ENCODE peak calls at places on chromosomes 3 and 15, in eight cellular contexts. One of them, this sample, is unnamed.

GRCh38 chr3:129574206-129574605 is 31.2 kb downstream of the H1-8 start:
- DNase-seq in tibial artery: no peak
- DNase-seq in esophagus muscularis mucosa: no peak
- DNase-seq in left lobe of liver: no peak
- DNase-seq in memory B cell: no peak
- DNase-seq in DMS79 treated with DMSO at 0.1 percent for 48 hours: no peak
- DNase-seq in NCI-H524: no peak
- DNase-seq in AML-193: no peak
- DNase-seq in this sample: no peak

GRCh38 chr3:169562988-169563774 is 100.3 kb downstream of the MECOM start:
- DNase-seq in tibial artery: no peak
- DNase-seq in esophagus muscularis mucosa: no peak
- DNase-seq in left lobe of liver: no peak
- DNase-seq in memory B cell: no peak
- DNase-seq in DMS79 treated with DMSO at 0.1 percent for 48 hours: no peak
- DNase-seq in NCI-H524: peak
- DNase-seq in AML-193: no peak
- DNase-seq in this sample: no peak

GRCh38 chr3:10950476-10951294 is 41.9 kb upstream of the SLC6A1 start:
- DNase-seq in tibial artery: no peak
- DNase-seq in esophagus muscularis mucosa: no peak
- DNase-seq in left lobe of liver: no peak
- DNase-seq in memory B cell: no peak
- DNase-seq in DMS79 treated with DMSO at 0.1 percent for 48 hours: peak
- DNase-seq in NCI-H524: peak
- DNase-seq in AML-193: peak
- DNase-seq in this sample: no peak

GRCh38 chr15:94052711-94053110 is 178.7 kb upstream of the MCTP2 start:
- DNase-seq in tibial artery: no peak
- DNase-seq in esophagus muscularis mucosa: no peak
- DNase-seq in left lobe of liver: no peak
- DNase-seq in memory B cell: no peak
- DNase-seq in DMS79 treated with DMSO at 0.1 percent for 48 hours: no peak
- DNase-seq in NCI-H524: no peak
- DNase-seq in AML-193: no peak
- DNase-seq in this sample: no peak

GRCh38 chr15:41334293-41335120 is 1.8 kb downstream of the NUSAP1 start:
- DNase-seq in tibial artery: no peak
- DNase-seq in esophagus muscularis mucosa: no peak
- DNase-seq in left lobe of liver: no peak
- DNase-seq in memory B cell: no peak
- DNase-seq in DMS79 treated with DMSO at 0.1 percent for 48 hours: no peak
- DNase-seq in NCI-H524: no peak
- DNase-seq in AML-193: no peak
- DNase-seq in this sample: no peak

GRCh38 chr3:58161435-58162398 is 49.1 kb downstream of the DNASE1L3 start:
- DNase-seq in tibial artery: peak
- DNase-seq in esophagus muscularis mucosa: peak
- DNase-seq in left lobe of liver: peak
- DNase-seq in memory B cell: no peak
- DNase-seq in DMS79 treated with DMSO at 0.1 percent for 48 hours: no peak
- DNase-seq in NCI-H524: peak
- DNase-seq in AML-193: no peak
- DNase-seq in this sample: no peak

GRCh38 chr3:33372218-33373081 is 67.8 kb downstream of the UBP1 start:
- DNase-seq in tibial artery: no peak
- DNase-seq in esophagus muscularis mucosa: no peak
- DNase-seq in left lobe of liver: no peak
- DNase-seq in memory B cell: peak
- DNase-seq in DMS79 treated with DMSO at 0.1 percent for 48 hours: no peak
- DNase-seq in NCI-H524: peak
- DNase-seq in AML-193: peak
- DNase-seq in this sample: peak

GRCh38 chr3:175326041-175326440 is 466.9 kb downstream of the NAALADL2 start:
- DNase-seq in tibial artery: no peak
- DNase-seq in esophagus muscularis mucosa: no peak
- DNase-seq in left lobe of liver: no peak
- DNase-seq in memory B cell: no peak
- DNase-seq in DMS79 treated with DMSO at 0.1 percent for 48 hours: no peak
- DNase-seq in NCI-H524: no peak
- DNase-seq in AML-193: no peak
- DNase-seq in this sample: no peak

GRCh38 chr3:57006949-57007419 is 53.5 kb upstream of the SPATA12 start:
- DNase-seq in tibial artery: no peak
- DNase-seq in esophagus muscularis mucosa: no peak
- DNase-seq in left lobe of liver: no peak
- DNase-seq in memory B cell: no peak
- DNase-seq in DMS79 treated with DMSO at 0.1 percent for 48 hours: no peak
- DNase-seq in NCI-H524: no peak
- DNase-seq in AML-193: no peak
- DNase-seq in this sample: no peak

GRCh38 chr15:89500397-89501270 is 4.3 kb upstream of the RHCG start:
- DNase-seq in tibial artery: peak
- DNase-seq in esophagus muscularis mucosa: no peak
- DNase-seq in left lobe of liver: peak
- DNase-seq in memory B cell: no peak
- DNase-seq in DMS79 treated with DMSO at 0.1 percent for 48 hours: no peak
- DNase-seq in NCI-H524: no peak
- DNase-seq in AML-193: no peak
- DNase-seq in this sample: no peak

GRCh38 chr3:134002326-134002725 is 27.4 kb downstream of the SLCO2A1 start:
- DNase-seq in tibial artery: no peak
- DNase-seq in esophagus muscularis mucosa: no peak
- DNase-seq in left lobe of liver: no peak
- DNase-seq in memory B cell: no peak
- DNase-seq in DMS79 treated with DMSO at 0.1 percent for 48 hours: no peak
- DNase-seq in NCI-H524: no peak
- DNase-seq in AML-193: no peak
- DNase-seq in this sample: no peak

GRCh38 chr3:63015614-63016016 is 140.4 kb upstream of the CADPS start:
- DNase-seq in tibial artery: no peak
- DNase-seq in esophagus muscularis mucosa: no peak
- DNase-seq in left lobe of liver: no peak
- DNase-seq in memory B cell: no peak
- DNase-seq in DMS79 treated with DMSO at 0.1 percent for 48 hours: no peak
- DNase-seq in NCI-H524: peak
- DNase-seq in AML-193: no peak
- DNase-seq in this sample: no peak

GRCh38 chr15:93159892-93160398 is 70.9 kb upstream of the RGMA start:
- DNase-seq in tibial artery: no peak
- DNase-seq in esophagus muscularis mucosa: no peak
- DNase-seq in left lobe of liver: no peak
- DNase-seq in memory B cell: no peak
- DNase-seq in DMS79 treated with DMSO at 0.1 percent for 48 hours: no peak
- DNase-seq in NCI-H524: no peak
- DNase-seq in AML-193: no peak
- DNase-seq in this sample: no peak

GRCh38 chr15:66611257-66612053 is 45.7 kb upstream of the LCTL start:
- DNase-seq in tibial artery: no peak
- DNase-seq in esophagus muscularis mucosa: no peak
- DNase-seq in left lobe of liver: peak
- DNase-seq in memory B cell: no peak
- DNase-seq in DMS79 treated with DMSO at 0.1 percent for 48 hours: no peak
- DNase-seq in NCI-H524: no peak
- DNase-seq in AML-193: no peak
- DNase-seq in this sample: no peak

This sample was measured in NCI-H748 treated with DMSO at 0.1 percent for 48 hours.